ENCODE peak calls at places on chromosomes 6 and 20, in seven cellular contexts. X is AG20443, D is fibroblast of the conjunctiva, B is GM12865, P is H54, G is anterior cingulate cortex, K is IMR-90. O is an unnamed sample.

GRCh38 chr6:10837692-10837996 is 695 bp downstream of the MAK start:
- DNase-seq in X (peak), D (no peak), B (peak), P (peak), G (no peak), K (no peak), O (no peak)

GRCh38 chr6:15254074-15254975 is 8.5 kb downstream of the JARID2 start:
- DNase-seq in X (no peak), D (no peak), B (peak), P (no peak), G (no peak), K (no peak), O (no peak)

GRCh38 chr6:157728183-157728881 is 94.7 kb upstream of the SNX9 start:
- DNase-seq in X (no peak), D (no peak), B (no peak), P (no peak), G (no peak), K (no peak), O (no peak)

GRCh38 chr6:157075549-157076426 is 247.5 kb downstream of the TMEM242 start:
- DNase-seq in X (no peak), D (no peak), B (peak), P (no peak), G (no peak), K (peak), O (no peak)

GRCh38 chr6:12522347-12522746 is 194.2 kb upstream of the PHACTR1 start:
- DNase-seq in X (no peak), D (no peak), B (peak), P (no peak), G (no peak), K (peak), O (no peak)

GRCh38 chr20:43185901-43186300 is 3.8 kb downstream of the PTPRT start:
- DNase-seq in X (no peak), D (no peak), B (no peak), P (no peak), G (no peak), K (no peak), O (no peak)

GRCh38 chr20:4726710-4727391 is 5.1 kb downstream of the PRND start:
- DNase-seq in X (peak), D (peak), B (peak), P (no peak), G (no peak), K (peak), O (no peak)

GRCh38 chr6:148831064-148831463 is 84.2 kb downstream of the UST start:
- DNase-seq in X (no peak), D (no peak), B (peak), P (no peak), G (no peak), K (no peak), O (no peak)

GRCh38 chr20:23100021-23100753 is 14.1 kb upstream of the CD93 start:
- DNase-seq in X (no peak), D (no peak), B (no peak), P (no peak), G (no peak), K (no peak), O (no peak)

GRCh38 chr6:119060255-119060907 is 18.1 kb downstream of the FAM184A start:
- DNase-seq in X (no peak), D (no peak), B (no peak), P (no peak), G (no peak), K (no peak), O (no peak)

GRCh38 chr6:161498359-161498758 is 224.5 kb upstream of the AGPAT4 start:
- DNase-seq in X (no peak), D (no peak), B (peak), P (peak), G (no peak), K (peak), O (no peak)

GRCh38 chr6:87105823-87106222 is 10.9 kb upstream of the CGA start:
- DNase-seq in X (no peak), D (no peak), B (no peak), P (no peak), G (no peak), K (peak), O (no peak)

GRCh38 chr6:13328076-13328874 is at the start of gene TBC1D7:
- DNase-seq in X (peak), D (peak), B (peak), P (peak), G (peak), K (peak), O (peak)

GRCh38 chr20:45937765-45938164 is 3.3 kb downstream of the PCIF1 start:
- DNase-seq in X (no peak), D (no peak), B (no peak), P (no peak), G (no peak), K (peak), O (no peak)

GRCh38 chr20:40279390-40279789 is 409.6 kb downstream of the MAFB start:
- DNase-seq in X (peak), D (peak), B (no peak), P (no peak), G (no peak), K (peak), O (no peak)

GRCh38 chr6:64685401-64685800 is 1021.6 kb downstream of the EYS start:
- DNase-seq in X (no peak), D (no peak), B (no peak), P (no peak), G (no peak), K (no peak), O (no peak)

GRCh38 chr6:138691595-138692057 is 81.9 kb upstream of the CCDC28A start:
- DNase-seq in X (peak), D (peak), B (no peak), P (peak), G (no peak), K (peak), O (no peak)

O was measured in CMK.